ENCODE peak calls at places on chromosomes 13 and 19, in nine cellular contexts. One of them, this sample, is unnamed.

GRCh38 chr13:109610517-109610916 is 175.9 kb downstream of the IRS2 start:
- DNase-seq in C1 segment of cervical spinal cord: no peak
- DNase-seq in nephron progenitor cell: peak; percentile 7
- DNase-seq in lower leg skin: peak; percentile 19
- DNase-seq in stimulated activated CD8-positive, alpha-beta memory T cell treated with anti-CD3 and anti-CD28 coated beads, Interleukin-7, amount 100 ng/mL, for 24 hours: peak; percentile 0
- DNase-seq in astrocyte: no peak
- DNase-seq in stimulated activated CD4-positive, alpha-beta T cell treated with anti-CD3 and anti-CD28 coated beads, Interleukin-15, amount 100 ng/mL, for 1 hour: no peak
- DNase-seq in AG09319: no peak
- DNase-seq in CMK: no peak
- DNase-seq in this sample: no peak

GRCh38 chr19:1118999-1119398 is 15.2 kb downstream of the GPX4 start:
- DNase-seq in lower leg skin: no peak
- DNase-seq in AG09319: no peak
- DNase-seq in CMK: no peak
- DNase-seq in C1 segment of cervical spinal cord: no peak
- DNase-seq in stimulated activated CD4-positive, alpha-beta T cell treated with anti-CD3 and anti-CD28 coated beads, Interleukin-15, amount 100 ng/mL, for 1 hour: no peak
- DNase-seq in nephron progenitor cell: no peak
- DNase-seq in stimulated activated CD8-positive, alpha-beta memory T cell treated with anti-CD3 and anti-CD28 coated beads, Interleukin-7, amount 100 ng/mL, for 24 hours: no peak
- DNase-seq in astrocyte: no peak
- DNase-seq in this sample: no peak

GRCh38 chr19:34325961-34326360 is 39.0 kb upstream of the GPI start:
- DNase-seq in AG09319: no peak
- DNase-seq in stimulated activated CD8-positive, alpha-beta memory T cell treated with anti-CD3 and anti-CD28 coated beads, Interleukin-7, amount 100 ng/mL, for 24 hours: no peak
- DNase-seq in C1 segment of cervical spinal cord: no peak
- DNase-seq in stimulated activated CD4-positive, alpha-beta T cell treated with anti-CD3 and anti-CD28 coated beads, Interleukin-15, amount 100 ng/mL, for 1 hour: no peak
- DNase-seq in nephron progenitor cell: no peak
- DNase-seq in astrocyte: no peak
- DNase-seq in lower leg skin: no peak
- DNase-seq in CMK: no peak
- DNase-seq in this sample: no peak

GRCh38 chr13:57212989-57213388 is 46.0 kb downstream of the PRR20E start:
- DNase-seq in nephron progenitor cell: no peak
- DNase-seq in CMK: no peak
- DNase-seq in astrocyte: no peak
- DNase-seq in lower leg skin: no peak
- DNase-seq in stimulated activated CD8-positive, alpha-beta memory T cell treated with anti-CD3 and anti-CD28 coated beads, Interleukin-7, amount 100 ng/mL, for 24 hours: no peak
- DNase-seq in C1 segment of cervical spinal cord: no peak
- DNase-seq in stimulated activated CD4-positive, alpha-beta T cell treated with anti-CD3 and anti-CD28 coated beads, Interleukin-15, amount 100 ng/mL, for 1 hour: no peak
- DNase-seq in AG09319: no peak
- DNase-seq in this sample: no peak

GRCh38 chr19:33778089-33778791 is 18.4 kb upstream of the KCTD15 start:
- DNase-seq in lower leg skin: peak; percentile 55
- DNase-seq in stimulated activated CD4-positive, alpha-beta T cell treated with anti-CD3 and anti-CD28 coated beads, Interleukin-15, amount 100 ng/mL, for 1 hour: peak; percentile 71
- DNase-seq in CMK: peak; percentile 55
- DNase-seq in AG09319: peak; percentile 37
- DNase-seq in C1 segment of cervical spinal cord: peak; percentile 68
- DNase-seq in nephron progenitor cell: peak; percentile 95
- DNase-seq in stimulated activated CD8-positive, alpha-beta memory T cell treated with anti-CD3 and anti-CD28 coated beads, Interleukin-7, amount 100 ng/mL, for 24 hours: peak; percentile 70
- DNase-seq in astrocyte: no peak
- DNase-seq in this sample: peak; percentile 84

GRCh38 chr19:30664358-30665058 is 292.3 kb downstream of the ZNF536 start:
- DNase-seq in lower leg skin: no peak
- DNase-seq in astrocyte: no peak
- DNase-seq in stimulated activated CD4-positive, alpha-beta T cell treated with anti-CD3 and anti-CD28 coated beads, Interleukin-15, amount 100 ng/mL, for 1 hour: no peak
- DNase-seq in CMK: no peak
- DNase-seq in AG09319: no peak
- DNase-seq in C1 segment of cervical spinal cord: peak; percentile 72
- DNase-seq in stimulated activated CD8-positive, alpha-beta memory T cell treated with anti-CD3 and anti-CD28 coated beads, Interleukin-7, amount 100 ng/mL, for 24 hours: no peak
- DNase-seq in nephron progenitor cell: no peak
- DNase-seq in this sample: no peak

GRCh38 chr13:105465745-105466144 is 1069.7 kb downstream of the EFNB2 start:
- DNase-seq in CMK: no peak
- DNase-seq in stimulated activated CD8-positive, alpha-beta memory T cell treated with anti-CD3 and anti-CD28 coated beads, Interleukin-7, amount 100 ng/mL, for 24 hours: no peak
- DNase-seq in nephron progenitor cell: no peak
- DNase-seq in AG09319: no peak
- DNase-seq in C1 segment of cervical spinal cord: no peak
- DNase-seq in astrocyte: no peak
- DNase-seq in lower leg skin: no peak
- DNase-seq in stimulated activated CD4-positive, alpha-beta T cell treated with anti-CD3 and anti-CD28 coated beads, Interleukin-15, amount 100 ng/mL, for 1 hour: no peak
- DNase-seq in this sample: no peak

GRCh38 chr13:31884556-31884955 is 145.2 kb downstream of the RXFP2 start:
- DNase-seq in nephron progenitor cell: no peak
- DNase-seq in C1 segment of cervical spinal cord: no peak
- DNase-seq in stimulated activated CD8-positive, alpha-beta memory T cell treated with anti-CD3 and anti-CD28 coated beads, Interleukin-7, amount 100 ng/mL, for 24 hours: no peak
- DNase-seq in AG09319: no peak
- DNase-seq in CMK: no peak
- DNase-seq in lower leg skin: no peak
- DNase-seq in astrocyte: no peak
- DNase-seq in stimulated activated CD4-positive, alpha-beta T cell treated with anti-CD3 and anti-CD28 coated beads, Interleukin-15, amount 100 ng/mL, for 1 hour: no peak
- DNase-seq in this sample: no peak

GRCh38 chr13:49435992-49436391 is 7.9 kb downstream of the CAB39L start:
- DNase-seq in stimulated activated CD4-positive, alpha-beta T cell treated with anti-CD3 and anti-CD28 coated beads, Interleukin-15, amount 100 ng/mL, for 1 hour: no peak
- DNase-seq in CMK: no peak
- DNase-seq in nephron progenitor cell: no peak
- DNase-seq in stimulated activated CD8-positive, alpha-beta memory T cell treated with anti-CD3 and anti-CD28 coated beads, Interleukin-7, amount 100 ng/mL, for 24 hours: no peak
- DNase-seq in C1 segment of cervical spinal cord: no peak
- DNase-seq in lower leg skin: no peak
- DNase-seq in AG09319: no peak
- DNase-seq in astrocyte: peak; percentile 6
- DNase-seq in this sample: no peak

GRCh38 chr19:45681391-45682015 is 10.2 kb downstream of the SNRPD2 start:
- DNase-seq in CMK: peak; percentile 76
- DNase-seq in lower leg skin: peak; percentile 80
- DNase-seq in C1 segment of cervical spinal cord: peak; percentile 86
- DNase-seq in astrocyte: peak; percentile 52
- DNase-seq in stimulated activated CD4-positive, alpha-beta T cell treated with anti-CD3 and anti-CD28 coated beads, Interleukin-15, amount 100 ng/mL, for 1 hour: peak; percentile 78
- DNase-seq in AG09319: no peak
- DNase-seq in stimulated activated CD8-positive, alpha-beta memory T cell treated with anti-CD3 and anti-CD28 coated beads, Interleukin-7, amount 100 ng/mL, for 24 hours: peak; percentile 68
- DNase-seq in nephron progenitor cell: peak; percentile 85
- DNase-seq in this sample: peak; percentile 88

GRCh38 chr19:49339364-49340068 is 4.3 kb downstream of the CD37 start:
- DNase-seq in stimulated activated CD8-positive, alpha-beta memory T cell treated with anti-CD3 and anti-CD28 coated beads, Interleukin-7, amount 100 ng/mL, for 24 hours: no peak
- DNase-seq in C1 segment of cervical spinal cord: peak; percentile 46
- DNase-seq in AG09319: peak; percentile 62
- DNase-seq in CMK: no peak
- DNase-seq in lower leg skin: peak; percentile 85
- DNase-seq in astrocyte: peak; percentile 84
- DNase-seq in stimulated activated CD4-positive, alpha-beta T cell treated with anti-CD3 and anti-CD28 coated beads, Interleukin-15, amount 100 ng/mL, for 1 hour: no peak
- DNase-seq in nephron progenitor cell: peak; percentile 85
- DNase-seq in this sample: peak; percentile 83

GRCh38 chr13:68173111-68173510 is 943.0 kb upstream of the PCDH9 start:
- DNase-seq in lower leg skin: no peak
- DNase-seq in stimulated activated CD4-positive, alpha-beta T cell treated with anti-CD3 and anti-CD28 coated beads, Interleukin-15, amount 100 ng/mL, for 1 hour: no peak
- DNase-seq in astrocyte: peak; percentile 71
- DNase-seq in AG09319: no peak
- DNase-seq in C1 segment of cervical spinal cord: no peak
- DNase-seq in nephron progenitor cell: no peak
- DNase-seq in CMK: no peak
- DNase-seq in stimulated activated CD8-positive, alpha-beta memory T cell treated with anti-CD3 and anti-CD28 coated beads, Interleukin-7, amount 100 ng/mL, for 24 hours: no peak
- DNase-seq in this sample: no peak

GRCh38 chr13:27336005-27336673 is 65.5 kb downstream of the RASL11A start:
- DNase-seq in stimulated activated CD4-positive, alpha-beta T cell treated with anti-CD3 and anti-CD28 coated beads, Interleukin-15, amount 100 ng/mL, for 1 hour: no peak
- DNase-seq in C1 segment of cervical spinal cord: no peak
- DNase-seq in astrocyte: peak; percentile 79
- DNase-seq in stimulated activated CD8-positive, alpha-beta memory T cell treated with anti-CD3 and anti-CD28 coated beads, Interleukin-7, amount 100 ng/mL, for 24 hours: no peak
- DNase-seq in nephron progenitor cell: no peak
- DNase-seq in AG09319: no peak
- DNase-seq in lower leg skin: no peak
- DNase-seq in CMK: no peak
- DNase-seq in this sample: no peak

This sample was measured in breast epithelium.